ENCODE peak calls at places on chromosomes 4 and X, in five cellular contexts. N, I, K, H and A are unnamed samples.

GRCh38 chrX:153793291-153793690 is 884 bp downstream of the IDH3G start:
- DNase-seq in N (peak), I (no peak), K (no peak), H (no peak), A (no peak)

GRCh38 chr4:90537491-90537890 is 410.3 kb downstream of the CCSER1 start:
- DNase-seq in N (peak), I (no peak), K (no peak), H (no peak), A (no peak)

GRCh38 chr4:7628432-7628831 is 193.7 kb upstream of the PSAPL1 start:
- DNase-seq in N (no peak), I (no peak), K (no peak), H (no peak), A (no peak)

GRCh38 chrX:118569676-118570075 is 74.1 kb downstream of the DOCK11 start:
- DNase-seq in N (no peak), I (no peak), K (no peak), H (no peak), A (no peak)

GRCh38 chr4:21380861-21381260 is 567.7 kb downstream of the KCNIP4 start:
- DNase-seq in N (no peak), I (no peak), K (peak), H (no peak), A (no peak)

GRCh38 chr4:7247946-7248345 is 55.6 kb downstream of the SORCS2 start:
- DNase-seq in N (no peak), I (no peak), K (no peak), H (no peak), A (no peak)

GRCh38 chr4:6281436-6282144 is 11.9 kb downstream of the WFS1 start:
- DNase-seq in N (no peak), I (no peak), K (no peak), H (no peak), A (no peak)

GRCh38 chr4:169282429-169283113 is 11.8 kb upstream of the SH3RF1 start:
- DNase-seq in N (no peak), I (no peak), K (no peak), H (no peak), A (peak)

GRCh38 chr4:123488916-123489315 is 92.3 kb downstream of the SPRY1 start:
- DNase-seq in N (peak), I (peak), K (no peak), H (peak), A (peak)

GRCh38 chr4:168932138-168932537 is 77.9 kb downstream of the CBR4 start:
- DNase-seq in N (no peak), I (no peak), K (no peak), H (no peak), A (no peak)

GRCh38 chr4:82005153-82005552 is 368.6 kb downstream of the HNRNPD start:
- DNase-seq in N (no peak), I (no peak), K (no peak), H (no peak), A (no peak)

GRCh38 chrX:75156537-75156945 is 458 bp upstream of the ABCB7 start:
- DNase-seq in N (peak), I (no peak), K (no peak), H (no peak), A (no peak)

GRCh38 chr4:87216469-87216868 is 3.9 kb downstream of the KLHL8 start:
- DNase-seq in N (no peak), I (no peak), K (no peak), H (no peak), A (no peak)

GRCh38 chr4:98642991-98643426 is 15.4 kb downstream of the TSPAN5 start:
- DNase-seq in N (peak), I (no peak), K (no peak), H (no peak), A (peak)

GRCh38 chr4:38650133-38650532 is 13.9 kb upstream of the KLF3 start:
- DNase-seq in N (no peak), I (no peak), K (no peak), H (no peak), A (no peak)

GRCh38 chr4:5812506-5813229 is 80.2 kb downstream of the CRMP1 start:
- DNase-seq in N (peak), I (peak), K (peak), H (peak), A (peak)